ENCODE peak calls at places on chromosomes 7 and 10, in ten cellular contexts. R is astrocyte of the cerebellum, S is OCI-LY7, L is brain microvascular endothelial cell, P is endothelial cell of umbilical vein, X is cardiac fibroblast, N is GM06990, C is body of pancreas, F is epithelial cell of esophagus, A is NT2/D1. U is an unnamed sample.

GRCh38 chr7:11456574-11456973 is 375.4 kb downstream of the THSD7A start:
- DNase-seq in N (no peak), X (no peak), F (no peak), C (no peak), L (no peak), R (no peak), P (no peak), S (no peak), A (no peak), U (no peak)

GRCh38 chr10:29199344-29199743 is 89.5 kb upstream of the LYZL1 start:
- DNase-seq in L (no peak), X (no peak), S (no peak), N (no peak), F (no peak), C (no peak), P (no peak), A (no peak), R (no peak), U (no peak)

GRCh38 chr10:77539147-77539935 is 98.3 kb downstream of the KCNMA1 start:
- DNase-seq in L (no peak), R (no peak), P (no peak), C (no peak), A (no peak), F (peak; percentile 69), N (no peak), X (no peak), S (no peak), U (no peak)

GRCh38 chr10:69385454-69386350 is 31.0 kb downstream of the TACR2 start:
- DNase-seq in P (no peak), F (peak; percentile 97), L (no peak), X (no peak), S (no peak), A (no peak), R (no peak), N (no peak), C (no peak), U (no peak)

GRCh38 chr7:45574521-45575500 is 643 bp downstream of the ADCY1 start:
- DNase-seq in C (peak; percentile 56), X (peak; percentile 43), R (peak; percentile 6), A (peak; percentile 68), P (peak; percentile 25), F (peak; percentile 50), L (peak; percentile 14), S (no peak), N (peak; percentile 48), U (no peak)

GRCh38 chr10:29861811-29862505 is 197.4 kb downstream of the JCAD start:
- DNase-seq in S (no peak), X (peak; percentile 56), R (peak; percentile 89), N (no peak), C (no peak), A (no peak), L (no peak), F (peak; percentile 51), P (peak; percentile 54), U (no peak)

GRCh38 chr7:38600746-38601145 is 30.4 kb downstream of the AMPH start:
- DNase-seq in P (no peak), X (no peak), F (peak; percentile 60), C (no peak), L (no peak), N (no peak), R (no peak), S (no peak), A (no peak), U (no peak)

GRCh38 chr10:93115661-93116383 is 42.1 kb downstream of the CYP26A1 start:
- DNase-seq in X (peak; percentile 66), F (peak; percentile 63), L (peak; percentile 37), S (peak; percentile 74), P (peak; percentile 38), A (peak; percentile 68), C (peak; percentile 52), R (peak; percentile 12), N (peak; percentile 12), U (no peak)

GRCh38 chr10:31467791-31468535 is 148.9 kb downstream of the ZEB1 start:
- DNase-seq in L (no peak), A (peak; percentile 42), X (peak; percentile 49), N (no peak), S (peak; percentile 31), C (peak; percentile 11), F (peak; percentile 77), R (no peak), P (no peak), U (no peak)

GRCh38 chr10:6492896-6493295 is 87.2 kb downstream of the PRKCQ start:
- DNase-seq in F (no peak), R (no peak), C (no peak), S (no peak), A (no peak), N (no peak), L (no peak), X (no peak), P (no peak), U (no peak)

GRCh38 chr7:38796636-38797501 is 112.1 kb downstream of the VPS41 start:
- DNase-seq in R (peak; percentile 57), N (peak; percentile 8), L (peak; percentile 59), P (peak; percentile 78), S (peak; percentile 55), F (peak; percentile 65), A (peak; percentile 66), C (peak; percentile 57), X (peak; percentile 76), U (peak; percentile 3)

GRCh38 chr10:47301833-47302232 is 1.8 kb downstream of the GDF10 start:
- DNase-seq in A (no peak), S (no peak), L (no peak), P (no peak), N (no peak), X (no peak), F (no peak), C (peak; percentile 66), R (no peak), U (no peak)

GRCh38 chr7:112156412-112156811 is 49.8 kb downstream of the DOCK4 start:
- DNase-seq in R (no peak), L (no peak), C (no peak), P (no peak), S (no peak), N (no peak), F (no peak), A (no peak), X (no peak), U (no peak)

GRCh38 chr10:75408911-75409885 is 7.6 kb upstream of the ZNF503 start:
- DNase-seq in A (no peak), L (no peak), C (peak; percentile 85), X (peak; percentile 58), R (no peak), P (no peak), N (peak; percentile 31), F (peak; percentile 83), S (peak; percentile 37), U (no peak)

GRCh38 chr7:74438327-74438726 is 15.4 kb upstream of the GTF2IRD1 start:
- DNase-seq in X (no peak), C (no peak), R (no peak), P (no peak), F (no peak), S (no peak), N (no peak), L (no peak), A (no peak), U (no peak)

GRCh38 chr7:108459922-108460551 is 3.8 kb upstream of the NRCAM start:
- DNase-seq in F (peak; percentile 52), A (no peak), C (peak; percentile 40), X (peak; percentile 65), S (peak; percentile 46), N (no peak), P (peak; percentile 59), R (no peak), L (peak; percentile 47), U (no peak)

GRCh38 chr7:101814996-101815825 is 2.2 kb upstream of the CUX1 start:
- DNase-seq in A (no peak), N (peak; percentile 73), X (peak; percentile 15), L (no peak), F (no peak), R (no peak), S (peak; percentile 82), P (peak; percentile 10), C (peak; percentile 56), U (no peak)

GRCh38 chr10:29968556-29968955 is 90.8 kb downstream of the JCAD start:
- DNase-seq in L (no peak), F (no peak), P (peak; percentile 90), A (no peak), N (no peak), C (no peak), R (no peak), S (no peak), X (peak; percentile 11), U (no peak)

GRCh38 chr10:45592926-45593325 is 79.6 kb downstream of the ZFAND4 start:
- DNase-seq in P (no peak), S (peak; percentile 26), X (no peak), F (no peak), A (no peak), R (no peak), C (no peak), N (no peak), L (no peak), U (no peak)
- H3K4me3 ChIP-seq in P (no peak overlapping the region), S (peak overlapping the region; percentile 88), X (no peak overlapping the region), F (no peak overlapping the region), A (no peak overlapping the region), R (no peak overlapping the region), C (no peak overlapping the region), N (peak overlapping the region; percentile 72), L (no peak overlapping the region), U (no peak overlapping the region)

GRCh38 chr7:20777377-20778062 is 9.2 kb downstream of the SP8 start:
- DNase-seq in N (no peak), F (no peak), S (no peak), A (no peak), X (no peak), L (no peak), P (no peak), R (no peak), C (no peak), U (no peak)
- H3K4me3 ChIP-seq in N (peak overlapping the region; percentile 11), F (no peak overlapping the region), S (no peak overlapping the region), A (peak overlapping the region; percentile 48), X (no peak overlapping the region), L (peak overlapping the region; percentile 15), P (no peak overlapping the region), R (peak overlapping the region; percentile 19), C (no peak overlapping the region), U (peak overlapping the region; percentile 45)

DNA sequence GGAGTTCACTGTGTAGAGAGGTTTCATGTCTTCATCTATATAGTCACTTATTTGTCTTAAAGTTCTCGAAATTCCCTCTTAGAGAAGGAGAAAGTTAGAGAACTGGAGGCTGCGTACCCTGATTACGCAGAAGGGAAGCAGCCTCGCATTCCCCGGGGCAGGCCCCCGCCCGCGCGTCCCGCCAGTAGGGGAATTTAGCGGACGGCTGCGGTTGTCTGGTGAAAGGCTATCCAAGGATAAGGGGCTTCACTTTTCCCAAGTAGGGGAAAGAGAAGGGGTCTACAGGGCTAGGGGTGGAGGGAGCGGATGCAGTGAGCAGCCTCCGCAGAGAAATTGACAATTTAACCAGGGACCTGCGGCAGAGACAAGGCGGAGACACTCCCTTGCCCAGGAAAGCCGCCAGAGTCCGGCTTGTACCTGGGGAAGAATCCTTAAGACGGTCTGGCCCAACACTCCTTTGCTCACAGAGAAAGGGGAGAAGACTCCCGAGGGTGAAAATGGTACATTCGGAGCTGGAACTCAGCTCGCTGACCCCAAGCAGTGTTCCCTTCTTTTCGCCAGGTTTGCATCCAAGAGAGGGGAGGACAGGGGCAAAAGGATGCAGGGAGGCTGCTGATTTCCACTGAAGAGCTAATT is 976 bp upstream of the MAGI2 start:
- DNase-seq in P (no peak), L (peak; percentile 45), A (no peak), N (no peak), R (no peak), X (no peak), F (peak; percentile 41), C (peak; percentile 17), S (no peak), U (no peak)
- H3K4me3 ChIP-seq in P (peak overlapping the region; percentile 78), L (peak overlapping the region; percentile 81), A (peak overlapping the region; percentile 64), N (no peak overlapping the region), R (peak overlapping the region; percentile 59), X (peak overlapping the region; percentile 85), F (peak overlapping the region; percentile 80), C (no peak overlapping the region), S (no peak overlapping the region), U (peak overlapping the region; percentile 83)

GRCh38 chr10:13788320-13788600 is 201.5 kb downstream of the PRPF18 start:
- DNase-seq in N (no peak), X (peak; percentile 54), F (no peak), C (no peak), R (no peak), L (no peak), A (no peak), S (no peak), P (no peak), U (no peak)
- H3K4me3 ChIP-seq in N (no peak overlapping the region), X (no peak overlapping the region), F (no peak overlapping the region), C (no peak overlapping the region), R (no peak overlapping the region), L (no peak overlapping the region), A (no peak overlapping the region), S (no peak overlapping the region), P (no peak overlapping the region), U (no peak overlapping the region)

U was measured in skeletal muscle cell.